ENCODE peak calls at places on chromosomes 4 and X, in four cellular contexts. One of them, this sample, is unnamed.

GRCh38 chrX:105567046-105567445 is 255.3 kb upstream of the NRK start:
- DNase-seq in right lobe of liver: no peak
- DNase-seq in fibroblast of the aortic adventitia: no peak
- DNase-seq in stomach: no peak
- DNase-seq in this sample: no peak

GRCh38 chrX:21944136-21944615 is 3.7 kb downstream of the SMS start:
- DNase-seq in right lobe of liver: no peak
- DNase-seq in fibroblast of the aortic adventitia: peak
- DNase-seq in stomach: no peak
- DNase-seq in this sample: no peak

GRCh38 chr4:139219450-139220055 is 42.5 kb upstream of the ELF2 start:
- DNase-seq in right lobe of liver: no peak
- DNase-seq in stomach: no peak
- DNase-seq in fibroblast of the aortic adventitia: no peak
- DNase-seq in this sample: no peak

GRCh38 chr4:110769578-110769977 is 146.7 kb upstream of the PITX2 start:
- DNase-seq in stomach: no peak
- DNase-seq in fibroblast of the aortic adventitia: no peak
- DNase-seq in right lobe of liver: no peak
- DNase-seq in this sample: no peak

GRCh38 chrX:55057691-55058249 is 17.1 kb upstream of the PAGE2B start:
- DNase-seq in stomach: no peak
- DNase-seq in right lobe of liver: no peak
- DNase-seq in fibroblast of the aortic adventitia: peak
- DNase-seq in this sample: peak

GRCh38 chr4:102503831-102504786 is 3.0 kb downstream of the NFKB1 start:
- DNase-seq in right lobe of liver: no peak
- DNase-seq in fibroblast of the aortic adventitia: no peak
- DNase-seq in stomach: no peak
- DNase-seq in this sample: no peak

GRCh38 chr4:156956359-156956758 is 15.2 kb downstream of the PDGFC start:
- DNase-seq in fibroblast of the aortic adventitia: no peak
- DNase-seq in right lobe of liver: no peak
- DNase-seq in stomach: no peak
- DNase-seq in this sample: no peak

GRCh38 chr4:71864380-71864779 is 80.5 kb upstream of the GC start:
- DNase-seq in fibroblast of the aortic adventitia: no peak
- DNase-seq in stomach: no peak
- DNase-seq in right lobe of liver: no peak
- DNase-seq in this sample: no peak

GRCh38 chr4:113292371-113293042 is 243.1 kb downstream of the ANK2 start:
- DNase-seq in stomach: no peak
- DNase-seq in right lobe of liver: no peak
- DNase-seq in fibroblast of the aortic adventitia: peak
- DNase-seq in this sample: peak

GRCh38 chr4:1218892-1219552 is 29.9 kb downstream of the CTBP1 start:
- DNase-seq in fibroblast of the aortic adventitia: no peak
- DNase-seq in stomach: no peak
- DNase-seq in right lobe of liver: no peak
- DNase-seq in this sample: no peak

GRCh38 chr4:7186081-7186480 is 6.3 kb upstream of the SORCS2 start:
- DNase-seq in fibroblast of the aortic adventitia: no peak
- DNase-seq in right lobe of liver: peak
- DNase-seq in stomach: no peak
- DNase-seq in this sample: no peak

GRCh38 chr4:169540774-169541173 is 71.6 kb downstream of the NEK1 start:
- DNase-seq in right lobe of liver: no peak
- DNase-seq in stomach: no peak
- DNase-seq in fibroblast of the aortic adventitia: peak
- DNase-seq in this sample: no peak

GRCh38 chr4:41963105-41963504 is 18.5 kb upstream of the DCAF4L1 start:
- DNase-seq in stomach: no peak
- DNase-seq in fibroblast of the aortic adventitia: peak
- DNase-seq in right lobe of liver: no peak
- DNase-seq in this sample: no peak
- TF ChIP-seq CTCF in stomach: no peak
- TF ChIP-seq CTCF in fibroblast of the aortic adventitia: peak
- TF ChIP-seq CTCF in right lobe of liver: peak
- TF ChIP-seq CTCF in this sample: peak

DNA sequence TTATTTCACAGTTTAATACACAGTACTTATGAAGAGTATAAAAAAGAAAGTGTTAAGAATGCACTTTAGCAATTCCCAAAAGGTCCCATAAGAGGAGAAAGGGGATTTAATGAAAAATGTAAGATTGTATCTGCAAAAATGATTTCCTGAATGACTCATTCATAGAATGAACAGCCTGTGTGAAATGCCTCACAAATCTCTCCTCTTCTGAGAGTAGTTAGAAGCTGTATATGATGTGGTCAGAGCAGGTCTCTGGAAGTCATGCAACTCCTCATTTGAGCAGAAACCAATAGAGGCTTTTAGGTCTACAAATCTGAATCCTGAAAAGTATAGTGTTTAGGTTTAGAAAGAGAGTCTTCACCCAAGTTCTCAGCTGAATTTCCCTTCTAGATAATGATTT is 381.3 kb upstream of the INTU start:
- DNase-seq in stomach: no peak
- DNase-seq in right lobe of liver: no peak
- DNase-seq in fibroblast of the aortic adventitia: peak
- DNase-seq in this sample: no peak
- TF ChIP-seq CTCF in stomach: no peak
- TF ChIP-seq CTCF in right lobe of liver: no peak
- TF ChIP-seq CTCF in fibroblast of the aortic adventitia: no peak
- TF ChIP-seq CTCF in this sample: no peak

GRCh38 chr4:5791654-5792053 is 80.7 kb downstream of the EVC start:
- DNase-seq in right lobe of liver: no peak
- DNase-seq in stomach: no peak
- DNase-seq in fibroblast of the aortic adventitia: no peak
- DNase-seq in this sample: no peak

GRCh38 chr4:5788144-5788543 is 77.1 kb downstream of the EVC start:
- DNase-seq in stomach: no peak
- DNase-seq in right lobe of liver: no peak
- DNase-seq in fibroblast of the aortic adventitia: no peak
- DNase-seq in this sample: no peak

GRCh38 chr4:5793514-5793913 is 82.5 kb downstream of the EVC start:
- DNase-seq in stomach: no peak
- DNase-seq in right lobe of liver: no peak
- DNase-seq in fibroblast of the aortic adventitia: no peak
- DNase-seq in this sample: no peak

GRCh38 chr4:5789141-5789540 is 78.1 kb downstream of the EVC start:
- DNase-seq in stomach: no peak
- DNase-seq in fibroblast of the aortic adventitia: no peak
- DNase-seq in right lobe of liver: no peak
- DNase-seq in this sample: no peak

DNA sequence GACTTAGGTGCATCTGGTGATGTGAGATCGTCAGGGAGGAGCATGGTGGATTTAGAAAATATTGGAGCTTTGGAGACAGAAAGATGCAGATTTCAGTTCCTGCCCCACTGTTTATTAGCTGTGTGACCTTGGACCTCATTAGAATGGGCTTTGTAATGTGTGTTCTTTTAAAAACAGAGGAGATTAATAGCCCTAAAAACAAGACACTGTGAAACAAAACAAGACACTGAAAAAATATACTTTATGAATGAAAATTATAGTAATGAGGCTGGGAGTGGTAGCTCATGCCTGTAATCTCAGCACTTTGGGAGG is 79.5 kb downstream of the EVC start:
- DNase-seq in fibroblast of the aortic adventitia: no peak
- DNase-seq in right lobe of liver: no peak
- DNase-seq in stomach: no peak
- DNase-seq in this sample: no peak
- TF ChIP-seq CTCF in fibroblast of the aortic adventitia: no peak
- TF ChIP-seq CTCF in right lobe of liver: no peak
- TF ChIP-seq CTCF in stomach: no peak
- TF ChIP-seq CTCF in this sample: peak

GRCh38 chrX:64230123-64230970 is at the start of gene ASB12:
- DNase-seq in right lobe of liver: no peak
- DNase-seq in stomach: no peak
- DNase-seq in fibroblast of the aortic adventitia: no peak
- DNase-seq in this sample: no peak

GRCh38 chrX:64229145-64229544 is 1.3 kb downstream of the ASB12 start:
- DNase-seq in stomach: no peak
- DNase-seq in fibroblast of the aortic adventitia: no peak
- DNase-seq in right lobe of liver: no peak
- DNase-seq in this sample: no peak
- TF ChIP-seq CTCF in stomach: no peak
- TF ChIP-seq CTCF in fibroblast of the aortic adventitia: no peak
- TF ChIP-seq CTCF in right lobe of liver: no peak
- TF ChIP-seq CTCF in this sample: no peak

This sample was measured in neural crest cell.